ENCODE peak calls at places on chromosomes 16 and 17, in eight cellular contexts. One of them, this sample, is unnamed.

GRCh38 chr17:65230040-65230439 is 92.9 kb downstream of the RGS9 start:
- DNase-seq in fibroblast of lung: no peak
- DNase-seq in heart left ventricle: no peak
- DNase-seq in HCT116: no peak
- DNase-seq in breast epithelium: no peak
- DNase-seq in left lung: no peak
- DNase-seq in ovary: no peak
- DNase-seq in GM06990: no peak
- DNase-seq in this sample: no peak

GRCh38 chr17:9928601-9929341 is 23.7 kb upstream of the RCVRN start:
- DNase-seq in fibroblast of lung: peak
- DNase-seq in left lung: no peak
- DNase-seq in heart left ventricle: peak
- DNase-seq in HCT116: peak
- DNase-seq in ovary: peak
- DNase-seq in GM06990: no peak
- DNase-seq in breast epithelium: no peak
- DNase-seq in this sample: peak

GRCh38 chr17:78831688-78832540 is 8.7 kb downstream of the USP36 start:
- DNase-seq in HCT116: no peak
- DNase-seq in fibroblast of lung: no peak
- DNase-seq in ovary: peak
- DNase-seq in breast epithelium: no peak
- DNase-seq in GM06990: no peak
- DNase-seq in heart left ventricle: no peak
- DNase-seq in left lung: no peak
- DNase-seq in this sample: peak

GRCh38 chr17:43372273-43372911 is 26.4 kb upstream of the ARL4D start:
- DNase-seq in GM06990: peak
- DNase-seq in left lung: no peak
- DNase-seq in fibroblast of lung: no peak
- DNase-seq in heart left ventricle: no peak
- DNase-seq in ovary: peak
- DNase-seq in HCT116: no peak
- DNase-seq in breast epithelium: no peak
- DNase-seq in this sample: no peak

GRCh38 chr17:1730345-1731193 is 6.1 kb downstream of the WDR81 start:
- DNase-seq in ovary: peak
- DNase-seq in left lung: peak
- DNase-seq in fibroblast of lung: peak
- DNase-seq in heart left ventricle: peak
- DNase-seq in GM06990: no peak
- DNase-seq in breast epithelium: peak
- DNase-seq in HCT116: no peak
- DNase-seq in this sample: no peak

GRCh38 chr16:3589441-3589921 is 12.3 kb upstream of the NLRC3 start:
- DNase-seq in ovary: no peak
- DNase-seq in heart left ventricle: no peak
- DNase-seq in left lung: peak
- DNase-seq in breast epithelium: no peak
- DNase-seq in fibroblast of lung: no peak
- DNase-seq in HCT116: no peak
- DNase-seq in GM06990: no peak
- DNase-seq in this sample: no peak

GRCh38 chr17:30942311-30943079 is 20.8 kb downstream of the ADAP2 start:
- DNase-seq in left lung: no peak
- DNase-seq in GM06990: no peak
- DNase-seq in heart left ventricle: no peak
- DNase-seq in ovary: no peak
- DNase-seq in breast epithelium: no peak
- DNase-seq in fibroblast of lung: no peak
- DNase-seq in HCT116: no peak
- DNase-seq in this sample: no peak

GRCh38 chr17:35116845-35117244 is 2.8 kb downstream of the RAD51D start:
- DNase-seq in ovary: no peak
- DNase-seq in left lung: no peak
- DNase-seq in breast epithelium: no peak
- DNase-seq in GM06990: no peak
- DNase-seq in HCT116: no peak
- DNase-seq in fibroblast of lung: no peak
- DNase-seq in heart left ventricle: no peak
- DNase-seq in this sample: no peak

GRCh38 chr17:59487161-59487873 is 78.1 kb upstream of the DHX40 start:
- DNase-seq in left lung: no peak
- DNase-seq in fibroblast of lung: no peak
- DNase-seq in ovary: no peak
- DNase-seq in heart left ventricle: no peak
- DNase-seq in HCT116: no peak
- DNase-seq in breast epithelium: no peak
- DNase-seq in GM06990: no peak
- DNase-seq in this sample: no peak

GRCh38 chr17:59491353-59492090 is 73.9 kb upstream of the DHX40 start:
- DNase-seq in fibroblast of lung: no peak
- DNase-seq in ovary: no peak
- DNase-seq in heart left ventricle: no peak
- DNase-seq in HCT116: no peak
- DNase-seq in GM06990: no peak
- DNase-seq in breast epithelium: no peak
- DNase-seq in left lung: no peak
- DNase-seq in this sample: no peak

GRCh38 chr17:59492091-59492451 is 73.3 kb upstream of the DHX40 start:
- DNase-seq in breast epithelium: no peak
- DNase-seq in left lung: no peak
- DNase-seq in ovary: no peak
- DNase-seq in HCT116: no peak
- DNase-seq in fibroblast of lung: no peak
- DNase-seq in GM06990: no peak
- DNase-seq in heart left ventricle: no peak
- DNase-seq in this sample: no peak

GRCh38 chr17:59490259-59490658 is 75.2 kb upstream of the DHX40 start:
- DNase-seq in ovary: no peak
- DNase-seq in fibroblast of lung: no peak
- DNase-seq in GM06990: no peak
- DNase-seq in left lung: no peak
- DNase-seq in heart left ventricle: no peak
- DNase-seq in breast epithelium: no peak
- DNase-seq in HCT116: no peak
- DNase-seq in this sample: no peak

GRCh38 chr17:59488805-59489204 is 76.6 kb upstream of the DHX40 start:
- DNase-seq in GM06990: no peak
- DNase-seq in breast epithelium: no peak
- DNase-seq in HCT116: no peak
- DNase-seq in left lung: no peak
- DNase-seq in heart left ventricle: no peak
- DNase-seq in ovary: no peak
- DNase-seq in fibroblast of lung: no peak
- DNase-seq in this sample: no peak
- TF ChIP-seq CTCF in GM06990: no peak
- TF ChIP-seq CTCF in breast epithelium: no peak
- TF ChIP-seq CTCF in HCT116: no peak
- TF ChIP-seq CTCF in left lung: no peak
- TF ChIP-seq CTCF in heart left ventricle: no peak
- TF ChIP-seq CTCF in ovary: no peak
- TF ChIP-seq CTCF in fibroblast of lung: no peak
- TF ChIP-seq CTCF in this sample: no peak

GRCh38 chr17:38872671-38873385 is 3.0 kb downstream of the LASP1 start:
- DNase-seq in fibroblast of lung: no peak
- DNase-seq in breast epithelium: no peak
- DNase-seq in ovary: no peak
- DNase-seq in heart left ventricle: no peak
- DNase-seq in HCT116: no peak
- DNase-seq in GM06990: no peak
- DNase-seq in left lung: no peak
- DNase-seq in this sample: no peak
- H3K4me3 ChIP-seq in fibroblast of lung: peak
- H3K4me3 ChIP-seq in breast epithelium: no peak
- H3K4me3 ChIP-seq in ovary: no peak
- H3K4me3 ChIP-seq in heart left ventricle: no peak
- H3K4me3 ChIP-seq in HCT116: no peak
- H3K4me3 ChIP-seq in GM06990: peak
- H3K4me3 ChIP-seq in left lung: no peak
- H3K4me3 ChIP-seq in this sample: no peak

DNA sequence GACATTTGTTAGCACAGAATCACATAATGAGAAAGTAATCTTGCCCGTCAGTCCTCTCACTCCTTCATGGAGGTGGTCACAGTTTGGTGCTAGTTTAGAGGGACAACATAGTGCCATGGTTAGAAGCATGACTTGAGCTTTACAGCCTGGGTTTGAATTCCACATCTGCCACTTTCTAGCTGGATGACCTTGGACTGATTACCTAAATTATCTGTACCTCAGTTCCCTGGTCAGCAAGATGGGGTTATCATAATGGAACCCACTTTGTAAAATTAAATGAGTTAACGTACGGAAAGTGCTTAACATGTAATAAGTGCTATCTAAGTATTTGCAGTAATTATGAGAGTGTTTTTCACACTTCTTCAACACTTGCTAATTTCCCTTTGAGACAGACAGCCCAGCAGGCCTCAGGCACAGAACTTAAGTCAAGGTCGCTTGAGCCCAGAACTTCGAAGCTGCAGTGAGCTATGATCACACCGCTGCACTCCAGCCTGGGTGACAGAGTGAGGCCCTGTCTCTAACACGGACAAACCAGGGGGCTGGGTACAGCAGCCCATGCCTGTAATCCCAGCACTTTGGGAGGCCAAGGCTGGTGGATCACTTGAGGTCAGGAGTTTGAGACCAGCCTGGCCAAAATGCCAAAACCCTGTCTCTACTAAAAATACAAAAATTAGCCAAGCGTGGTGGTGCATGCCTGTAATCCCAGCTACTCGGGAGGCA is 7.1 kb downstream of the VWA3A start:
- DNase-seq in fibroblast of lung: no peak
- DNase-seq in left lung: no peak
- DNase-seq in ovary: no peak
- DNase-seq in HCT116: no peak
- DNase-seq in GM06990: no peak
- DNase-seq in breast epithelium: no peak
- DNase-seq in heart left ventricle: no peak
- DNase-seq in this sample: no peak
- TF ChIP-seq CTCF in fibroblast of lung: no peak
- TF ChIP-seq CTCF in left lung: no peak
- TF ChIP-seq CTCF in ovary: no peak
- TF ChIP-seq CTCF in HCT116: no peak
- TF ChIP-seq CTCF in GM06990: no peak
- TF ChIP-seq CTCF in breast epithelium: no peak
- TF ChIP-seq CTCF in heart left ventricle: no peak
- TF ChIP-seq CTCF in this sample: no peak

GRCh38 chr16:56608876-56609462 is 585 bp downstream of the MT2A start:
- DNase-seq in breast epithelium: no peak
- DNase-seq in heart left ventricle: no peak
- DNase-seq in HCT116: no peak
- DNase-seq in left lung: no peak
- DNase-seq in GM06990: no peak
- DNase-seq in ovary: no peak
- DNase-seq in fibroblast of lung: no peak
- DNase-seq in this sample: no peak

GRCh38 chr16:56608043-56608875 is at the start of gene MT2A:
- DNase-seq in HCT116: peak
- DNase-seq in heart left ventricle: peak
- DNase-seq in GM06990: peak
- DNase-seq in breast epithelium: peak
- DNase-seq in ovary: peak
- DNase-seq in fibroblast of lung: peak
- DNase-seq in left lung: peak
- DNase-seq in this sample: peak

GRCh38 chr16:56606688-56607618 is 1.4 kb upstream of the MT2A start:
- DNase-seq in ovary: peak
- DNase-seq in HCT116: peak
- DNase-seq in heart left ventricle: peak
- DNase-seq in breast epithelium: peak
- DNase-seq in fibroblast of lung: peak
- DNase-seq in left lung: peak
- DNase-seq in GM06990: no peak
- DNase-seq in this sample: no peak

GRCh38 chr16:56606071-56606687 is 2.2 kb upstream of the MT2A start:
- DNase-seq in heart left ventricle: no peak
- DNase-seq in GM06990: no peak
- DNase-seq in fibroblast of lung: no peak
- DNase-seq in breast epithelium: no peak
- DNase-seq in HCT116: peak
- DNase-seq in ovary: peak
- DNase-seq in left lung: no peak
- DNase-seq in this sample: peak

DNA sequence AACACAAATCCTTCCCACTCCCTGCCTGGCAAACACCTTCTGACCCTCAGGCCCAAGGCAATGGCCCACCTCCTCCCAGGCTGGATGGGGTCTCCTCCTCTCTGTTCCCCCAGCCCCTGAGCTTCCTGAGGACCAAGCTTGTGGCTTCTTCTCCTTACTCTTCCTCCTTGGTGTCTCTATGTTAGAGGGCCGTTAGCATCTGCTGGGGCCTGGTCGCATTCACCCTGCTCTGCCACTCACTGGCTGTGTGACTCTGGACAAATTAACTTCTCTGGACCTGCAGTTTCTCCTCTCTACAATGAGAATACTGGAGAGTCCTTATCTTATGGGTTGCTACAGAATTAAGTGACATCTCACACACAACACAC is 725 bp upstream of the MT2A start:
- DNase-seq in HCT116: no peak
- DNase-seq in GM06990: no peak
- DNase-seq in left lung: no peak
- DNase-seq in fibroblast of lung: no peak
- DNase-seq in breast epithelium: no peak
- DNase-seq in heart left ventricle: no peak
- DNase-seq in ovary: no peak
- DNase-seq in this sample: no peak
- H3K4me3 ChIP-seq in HCT116: peak
- H3K4me3 ChIP-seq in GM06990: no peak
- H3K4me3 ChIP-seq in left lung: no peak
- H3K4me3 ChIP-seq in fibroblast of lung: peak
- H3K4me3 ChIP-seq in breast epithelium: peak
- H3K4me3 ChIP-seq in heart left ventricle: peak
- H3K4me3 ChIP-seq in ovary: peak
- H3K4me3 ChIP-seq in this sample: peak

This sample was measured in LNCaP clone FGC.